ENCODE peak calls at places on chromosomes 13 and 19, in six cellular contexts. J, U, W, Z, Y and X are unnamed samples.
A peak's percentile ranks its signal among the peaks of the same experiment; 100 is the strongest.

GRCh38 chr13:34040863-34041262 is 222.9 kb downstream of the RFC3 start:
- DNase-seq in J (no peak), U (no peak), W (no peak), Z (no peak), Y (no peak), X (no peak)

GRCh38 chr13:33349996-33350826 is 64.7 kb upstream of the STARD13 start:
- DNase-seq in J (peak; percentile 14), U (no peak), W (peak; percentile 49), Z (peak; percentile 48), Y (peak; percentile 68), X (peak; percentile 66)

GRCh38 chr13:114226699-114227323 is 7.9 kb upstream of the CDC16 start:
- DNase-seq in J (peak; percentile 90), U (peak; percentile 33), W (peak; percentile 63), Z (peak; percentile 88), Y (peak; percentile 79), X (peak; percentile 94)

GRCh38 chr13:27915301-27916207 is 4.2 kb upstream of the PDX1 start:
- DNase-seq in J (no peak), U (no peak), W (no peak), Z (peak; percentile 16), Y (no peak), X (no peak)

GRCh38 chr19:10289167-10289835 is 451 bp upstream of the ICAM5 start:
- DNase-seq in J (no peak), U (no peak), W (peak; percentile 70), Z (peak; percentile 72), Y (no peak), X (peak; percentile 37)

GRCh38 chr13:51524846-51525566 is 59.3 kb upstream of the WDFY2 start:
- DNase-seq in J (no peak), U (no peak), W (no peak), Z (no peak), Y (no peak), X (no peak)

GRCh38 chr19:40622773-40623075 is 21.6 kb downstream of the LTBP4 start:
- DNase-seq in J (no peak), U (no peak), W (no peak), Z (no peak), Y (no peak), X (no peak)

GRCh38 chr13:42151781-42152180 is 103.3 kb downstream of the DGKH start:
- DNase-seq in J (no peak), U (no peak), W (no peak), Z (no peak), Y (no peak), X (no peak)

GRCh38 chr13:24680258-24680920 is at the start of gene ATP12A:
- DNase-seq in J (peak; percentile 70), U (no peak), W (peak; percentile 16), Z (no peak), Y (no peak), X (peak; percentile 35)

GRCh38 chr19:51571599-51571998 is 516 bp downstream of the ZNF175 start:
- DNase-seq in J (no peak), U (no peak), W (no peak), Z (no peak), Y (no peak), X (no peak)

GRCh38 chr19:55493052-55493649 is 4.9 kb downstream of the SSC5D start:
- DNase-seq in J (no peak), U (no peak), W (no peak), Z (no peak), Y (no peak), X (no peak)

GRCh38 chr13:24275041-24275440 is 34.3 kb upstream of the C1QTNF9 start:
- DNase-seq in J (no peak), U (no peak), W (no peak), Z (no peak), Y (no peak), X (peak; percentile 9)

GRCh38 chr13:105969761-105970160 is 565.7 kb downstream of the EFNB2 start:
- DNase-seq in J (no peak), U (no peak), W (peak; percentile 21), Z (no peak), Y (no peak), X (no peak)

GRCh38 chr19:12828494-12828893 is 5.9 kb downstream of the RTBDN start:
- DNase-seq in J (no peak), U (no peak), W (peak; percentile 70), Z (no peak), Y (no peak), X (peak; percentile 49)

GRCh38 chr13:111177803-111178389 is 62.8 kb downstream of the ARHGEF7 start:
- DNase-seq in J (no peak), U (no peak), W (no peak), Z (no peak), Y (no peak), X (no peak)

GRCh38 chr13:36919206-36919832 is 719 bp downstream of the SMAD9 start:
- DNase-seq in J (peak; percentile 57), U (no peak), W (peak; percentile 64), Z (peak; percentile 47), Y (peak; percentile 33), X (peak; percentile 39)

GRCh38 chr13:24187185-24187584 is 26.7 kb downstream of the SPATA13 start:
- DNase-seq in J (no peak), U (no peak), W (no peak), Z (no peak), Y (no peak), X (no peak)

GRCh38 chr19:41697198-41697855 is 9.3 kb upstream of the CEACAM7 start:
- DNase-seq in J (no peak), U (no peak), W (no peak), Z (no peak), Y (no peak), X (peak; percentile 11)

GRCh38 chr13:76677047-76677446 is 209.2 kb downstream of the KCTD12 start:
- DNase-seq in J (no peak), U (no peak), W (no peak), Z (no peak), Y (peak; percentile 20), X (no peak)

GRCh38 chr19:10855879-10856522 is 7.8 kb downstream of the C19orf38 start:
- DNase-seq in J (no peak), U (no peak), W (no peak), Z (no peak), Y (no peak), X (no peak)

GRCh38 chr13:29901714-29902631 is 51.6 kb upstream of the UBL3 start:
- DNase-seq in J (no peak), U (no peak), W (no peak), Z (peak; percentile 56), Y (no peak), X (no peak)

GRCh38 chr13:93450226-93450625 is 223.6 kb downstream of the GPC6 start:
- DNase-seq in J (no peak), U (no peak), W (no peak), Z (no peak), Y (no peak), X (no peak)

GRCh38 chr13:110641055-110642015 is 26.0 kb downstream of the NAXD start:
- DNase-seq in J (no peak), U (no peak), W (no peak), Z (no peak), Y (no peak), X (peak; percentile 24)

GRCh38 chr13:105997436-105998232 is 537.8 kb downstream of the EFNB2 start:
- DNase-seq in J (no peak), U (no peak), W (no peak), Z (no peak), Y (no peak), X (no peak)

GRCh38 chr19:5593963-5594255 is 26.2 kb upstream of the TINCR start:
- DNase-seq in J (no peak), U (no peak), W (no peak), Z (no peak), Y (no peak), X (no peak)

GRCh38 chr13:100944791-100945345 is 270.3 kb upstream of the TMTC4 start:
- DNase-seq in J (no peak), U (no peak), W (no peak), Z (no peak), Y (no peak), X (no peak)

GRCh38 chr13:52393572-52394357 is 12.2 kb downstream of the THSD1 start:
- DNase-seq in J (no peak), U (no peak), W (no peak), Z (no peak), Y (no peak), X (no peak)

GRCh38 chr13:73173160-73173905 is 114.5 kb downstream of the KLF5 start:
- DNase-seq in J (no peak), U (no peak), W (no peak), Z (no peak), Y (no peak), X (no peak)

GRCh38 chr19:56069642-56070041 is 51.5 kb downstream of the ZNF787 start:
- DNase-seq in J (no peak), U (no peak), W (no peak), Z (no peak), Y (no peak), X (no peak)

GRCh38 chr13:98541701-98542203 is 35.2 kb downstream of the STK24 start:
- DNase-seq in J (no peak), U (no peak), W (peak; percentile 30), Z (no peak), Y (no peak), X (no peak)